ENCODE peak calls at places on chromosomes 4 and X, in five cellular contexts. E is H1, N is HCT116, C is HepG2, D is K562. B is an unnamed sample. For H3K9me3, the result is how much of the 10 kb centered on the place peaks cover.

GRCh38 chrX:15299945-15300851 is 15.2 kb downstream of the ASB11 start:
- DNase-seq in C (peak), E (no peak), N (no peak), D (peak), B (no peak)

GRCh38 chr4:15149234-15149841 is 147.1 kb downstream of the CPEB2 start:
- DNase-seq in E (no peak), D (peak), C (no peak), N (no peak), B (no peak)

GRCh38 chr4:140116442-140117104 is 37.4 kb downstream of the MAML3 start:
- DNase-seq in D (no peak), E (no peak), N (no peak), C (no peak), B (no peak)

GRCh38 chrX:123202523-123202922 is 18.4 kb downstream of the GRIA3 start:
- DNase-seq in C (no peak), N (no peak), D (no peak), E (no peak), B (no peak)

GRCh38 chrX:38879631-38880220 is 78.5 kb downstream of the MID1IP1 start:
- DNase-seq in D (no peak), N (no peak), C (no peak), E (no peak), B (no peak)

GRCh38 chrX:17812763-17813162 is 48.3 kb downstream of the RAI2 start:
- DNase-seq in C (no peak), D (peak), N (no peak), E (no peak), B (peak)

GRCh38 chr4:186192068-186192751 is 843 bp downstream of the CYP4V2 start:
- DNase-seq in E (peak), N (no peak), D (no peak), C (peak), B (no peak)

GRCh38 chr4:45423876-45424275 is 697.5 kb upstream of the GNPDA2 start:
- DNase-seq in E (no peak), D (no peak), N (no peak), C (no peak), B (no peak)

GRCh38 chr4:104451573-104451972 is 43.1 kb downstream of the CXXC4 start:
- DNase-seq in E (no peak), N (no peak), D (no peak), C (no peak), B (peak)

GRCh38 chr4:26131053-26131452 is 189.8 kb upstream of the RBPJ start:
- DNase-seq in D (no peak), N (no peak), C (no peak), E (no peak), B (no peak)

GRCh38 chr4:34271479-34272355 is 1972.6 kb downstream of the ARAP2 start:
- DNase-seq in D (no peak), C (no peak), N (no peak), E (no peak), B (no peak)

GRCh38 chrX:138487866-138488265 is 223.7 kb downstream of the FGF13 start:
- DNase-seq in C (no peak), E (no peak), N (no peak), D (no peak), B (no peak)

GRCh38 chrX:112148397-112148796 is 65.8 kb upstream of the TRPC5 start:
- DNase-seq in N (no peak), D (no peak), C (no peak), E (no peak), B (no peak)

GRCh38 chr4:129342820-129343219 is 246.9 kb downstream of the C4orf33 start:
- DNase-seq in N (no peak), E (no peak), C (peak), D (no peak), B (no peak)

GRCh38 chr4:3310301-3311094 is 17.7 kb downstream of the RGS12 start:
- DNase-seq in E (no peak), C (no peak), N (no peak), D (no peak), B (no peak)

GRCh38 chrX:86747091-86747490 is 598.8 kb downstream of the DACH2 start:
- DNase-seq in D (no peak), N (no peak), E (no peak), C (no peak), B (no peak)

GRCh38 chr4:4395849-4396627 is 9.1 kb downstream of the NSG1 start:
- DNase-seq in C (peak), D (no peak), E (peak), N (no peak), B (no peak)

GRCh38 chr4:142615324-142615665 is 230.8 kb downstream of the INPP4B start:
- DNase-seq in E (no peak), D (no peak), N (no peak), C (no peak), B (no peak)

GRCh38 chrX:44898411-44899221 is 25.6 kb downstream of the KDM6A start:
- DNase-seq in N (no peak), D (no peak), E (peak), C (peak), B (no peak)

GRCh38 chr4:164948943-164949342 is 28.5 kb downstream of the TRIM61 start:
- DNase-seq in D (no peak), C (no peak), N (no peak), E (no peak), B (no peak)

GRCh38 chr4:11774346-11774745 is 345.7 kb upstream of the HS3ST1 start:
- DNase-seq in D (no peak), E (no peak), C (no peak), N (no peak), B (no peak)

GRCh38 chr4:181863846-181864245 is 379.4 kb upstream of the TENM3 start:
- DNase-seq in C (no peak), D (no peak), N (no peak), E (no peak), B (no peak)

GRCh38 chr4:7907142-7907541 is 32.5 kb downstream of the AFAP1 start:
- DNase-seq in E (no peak), D (no peak), C (peak), N (no peak), B (no peak)

GRCh38 chr4:41189669-41190068 is 24.7 kb downstream of the APBB2 start:
- DNase-seq in N (no peak), E (no peak), D (no peak), C (no peak), B (no peak)

GRCh38 chr4:153205028-153205648 is 895 bp downstream of the TRIM2 start:
- DNase-seq in D (peak), E (peak), N (no peak), C (peak), B (no peak)

GRCh38 chr4:6492861-6493667 is 20.6 kb upstream of the PPP2R2C start:
- DNase-seq in E (peak), N (no peak), C (no peak), D (no peak), B (no peak)

GRCh38 chr4:81499840-81500239 is 28.1 kb upstream of the RASGEF1B start:
- DNase-seq in E (no peak), D (no peak), N (no peak), C (no peak), B (no peak)

GRCh38 chrX:118513120-118513899 is 17.7 kb downstream of the DOCK11 start:
- DNase-seq in E (no peak), C (no peak), D (no peak), N (no peak), B (no peak)
- TF ChIP-seq YY1 in E (no peak), C (no peak), D (no peak), N (no peak), B (no peak)

DNA sequence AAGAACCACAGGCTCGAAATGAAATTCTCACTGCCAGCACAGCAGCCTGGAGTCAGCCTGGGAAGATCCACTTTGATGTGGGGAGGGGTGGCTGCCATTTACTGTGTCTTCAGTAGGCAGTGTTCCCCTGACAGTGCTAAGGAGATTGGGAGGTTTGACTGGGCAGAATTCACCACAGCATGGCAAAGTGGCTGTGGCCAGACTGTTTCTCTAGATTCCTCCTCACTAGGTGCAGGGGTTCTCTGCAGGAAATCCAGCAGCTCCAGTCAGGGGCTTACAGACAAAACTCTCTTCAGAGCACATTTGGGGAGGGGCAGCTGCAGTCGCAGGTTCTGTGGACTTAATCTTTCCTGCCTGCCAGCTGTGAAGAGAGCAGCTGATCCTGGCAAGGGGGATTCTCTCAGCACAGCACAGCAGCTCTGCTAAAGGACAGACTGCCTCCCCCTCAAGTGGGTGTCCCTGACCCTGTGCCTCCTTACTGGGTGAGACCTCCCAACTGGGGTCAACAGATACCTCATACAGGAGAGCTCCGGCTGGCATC is 1174.0 kb downstream of the RAPGEF2 start:
- DNase-seq in D (no peak), C (no peak), E (no peak), N (no peak), B (no peak)
- H3K9me3 ChIP-seq in D (under half), C (half or more), E (under half), N (under half), B (under half)

GRCh38 chr4:100933628-100934027 is 413.7 kb downstream of the PPP3CA start:
- DNase-seq in C (no peak), E (no peak), N (no peak), D (no peak), B (no peak)
- TF ChIP-seq YY1 in C (no peak), E (no peak), N (no peak), D (no peak), B (no peak)

GRCh38 chr4:385934-386707 is 48.5 kb downstream of the ZNF141 start:
- DNase-seq in E (no peak), D (no peak), N (no peak), C (no peak), B (peak)

GRCh38 chr4:386708-387105 is 49.1 kb downstream of the ZNF141 start:
- DNase-seq in C (no peak), N (no peak), E (no peak), D (no peak), B (peak)

GRCh38 chr4:384311-385010 is 46.8 kb downstream of the ZNF141 start:
- DNase-seq in C (no peak), D (no peak), N (no peak), E (no peak), B (no peak)
- H3K9me3 ChIP-seq in C (half or more), D (under half), N (under half), E (half or more), B (half or more)

GRCh38 chr4:155307731-155308277 is 69.0 kb downstream of the MAP9 start:
- DNase-seq in D (no peak), N (no peak), C (no peak), E (no peak), B (no peak)

GRCh38 chr4:155304375-155304774 is 72.4 kb downstream of the MAP9 start:
- DNase-seq in D (no peak), N (no peak), C (no peak), E (no peak), B (no peak)

DNA sequence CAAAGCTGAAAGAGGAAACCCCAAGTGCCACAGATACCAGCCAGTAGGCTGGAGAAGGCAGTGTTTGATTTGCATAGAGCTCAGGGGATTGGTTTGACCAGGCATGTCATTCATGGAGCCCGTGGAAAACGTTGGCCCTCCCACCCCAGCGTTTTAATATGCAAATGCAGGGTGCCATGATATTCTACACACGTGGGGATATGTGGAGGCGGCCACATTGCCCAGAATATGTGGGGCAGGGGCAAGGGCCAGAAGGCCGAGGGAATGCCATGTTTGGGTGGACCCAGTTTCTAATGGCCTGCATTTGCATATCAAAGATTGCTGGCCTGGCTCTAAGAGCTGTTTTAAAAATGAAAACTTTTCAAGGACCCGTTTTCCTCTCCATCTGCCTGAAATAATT is 71.1 kb downstream of the MAP9 start:
- DNase-seq in D (no peak), C (no peak), N (no peak), E (no peak), B (no peak)
- TF ChIP-seq YY1 in D (no peak), C (no peak), N (no peak), E (no peak), B (no peak)